ENCODE peak calls at places on chromosomes 12 and 14, in seven cellular contexts. Q is SK-N-SH, O is H1, M is K562, Z is GM12891, L is HepG2, Y is GM12878. H is an unnamed sample.
A peak's percentile ranks its signal among the peaks of the same experiment; 100 is the strongest.

GRCh38 chr14:87457727-87458126 is 535.3 kb downstream of the GALC start:
- DNase-seq in Z (no peak), O (no peak), Y (no peak), Q (no peak), M (no peak), L (no peak), H (no peak)

GRCh38 chr14:31060253-31060875 is 34.2 kb upstream of the STRN3 start:
- DNase-seq in Q (no peak), M (no peak), Z (no peak), L (no peak), O (no peak), Y (no peak), H (no peak)

GRCh38 chr12:33265037-33265436 is 174.6 kb downstream of the SYT10 start:
- DNase-seq in L (no peak), Z (no peak), Y (no peak), M (no peak), Q (no peak), O (peak; percentile 7), H (no peak)

GRCh38 chr12:79822475-79822874 is 112.4 kb downstream of the PPP1R12A start:
- DNase-seq in Q (no peak), M (no peak), O (no peak), Y (no peak), Z (no peak), L (no peak), H (no peak)

GRCh38 chr12:2039034-2039433 is 13.8 kb upstream of the CACNA1C start:
- DNase-seq in M (no peak), Z (no peak), Y (no peak), Q (no peak), O (no peak), L (no peak), H (no peak)

GRCh38 chr14:96086574-96087077 is 47.5 kb downstream of the C14orf132 start:
- DNase-seq in M (no peak), Y (no peak), Q (no peak), O (no peak), L (no peak), Z (no peak), H (no peak)

GRCh38 chr14:100213956-100214767 is 24.8 kb upstream of the YY1 start:
- DNase-seq in Z (peak; percentile 97), Q (peak; percentile 98), O (peak; percentile 71), M (peak; percentile 92), L (peak; percentile 85), Y (no peak), H (peak; percentile 96)

GRCh38 chr12:47110011-47110541 is 30.3 kb upstream of the AMIGO2 start:
- DNase-seq in Q (no peak), L (no peak), Z (no peak), O (no peak), M (no peak), Y (no peak), H (no peak)

GRCh38 chr12:31370645-31371620 is 45.0 kb upstream of the SINHCAF start:
- DNase-seq in O (peak; percentile 77), M (no peak), Z (no peak), Y (no peak), Q (no peak), L (peak; percentile 77), H (no peak)

GRCh38 chr14:72123755-72124154 is 191.5 kb downstream of the RGS6 start:
- DNase-seq in Z (no peak), M (no peak), L (no peak), Y (no peak), Q (no peak), O (no peak), H (no peak)

GRCh38 chr12:32536000-32536345 is 136.6 kb downstream of the FGD4 start:
- DNase-seq in M (no peak), Q (no peak), Z (no peak), Y (no peak), L (no peak), O (no peak), H (no peak)

GRCh38 chr12:107536613-107537012 is 149.0 kb upstream of the PWP1 start:
- DNase-seq in M (no peak), Y (no peak), Q (no peak), O (no peak), Z (no peak), L (no peak), H (no peak)

GRCh38 chr12:94990222-94990621 is 13.3 kb downstream of the NDUFA12 start:
- DNase-seq in Y (peak; percentile 41), Q (no peak), O (no peak), M (no peak), Z (no peak), L (no peak), H (no peak)

GRCh38 chr14:20934148-20934762 is 21.0 kb upstream of the RNASE2 start:
- DNase-seq in L (no peak), M (peak; percentile 72), O (peak; percentile 54), Z (peak; percentile 12), Y (no peak), Q (peak; percentile 27), H (peak; percentile 19)

GRCh38 chr12:91326043-91327027 is 143.7 kb upstream of the DCN start:
- DNase-seq in M (peak; percentile 37), L (peak; percentile 34), Z (peak; percentile 1), Y (no peak), Q (peak; percentile 26), O (no peak), H (peak; percentile 0)

GRCh38 chr12:115114140-115114539 is 430.2 kb upstream of the TBX3 start:
- DNase-seq in O (no peak), Q (no peak), Z (no peak), M (no peak), Y (no peak), L (no peak), H (no peak)

GRCh38 chr14:94582851-94583250 is 1.6 kb downstream of the SERPINA5 start:
- DNase-seq in O (no peak), L (peak; percentile 41), Z (no peak), M (no peak), Y (no peak), Q (no peak), H (no peak)

GRCh38 chr14:100020623-100021022 is 44.6 kb upstream of the EVL start:
- DNase-seq in Z (no peak), M (no peak), Q (no peak), Y (no peak), O (no peak), L (peak; percentile 78), H (no peak)

GRCh38 chr12:89211456-89211855 is 140.8 kb downstream of the DUSP6 start:
- DNase-seq in M (no peak), Z (no peak), L (no peak), O (no peak), Q (no peak), Y (no peak), H (no peak)

GRCh38 chr12:78970041-78970440 is 105.5 kb downstream of the SYT1 start:
- DNase-seq in Q (no peak), Y (no peak), O (no peak), Z (no peak), L (no peak), M (no peak), H (no peak)

GRCh38 chr14:88270781-88271180 is 52.3 kb downstream of the KCNK10 start:
- DNase-seq in Y (no peak), Z (no peak), M (no peak), O (peak; percentile 19), L (peak; percentile 9), Q (no peak), H (no peak)

GRCh38 chr14:92638904-92639303 is 109.5 kb downstream of the LGMN start:
- DNase-seq in Y (no peak), L (no peak), Q (no peak), M (no peak), O (no peak), Z (no peak), H (no peak)

DNA sequence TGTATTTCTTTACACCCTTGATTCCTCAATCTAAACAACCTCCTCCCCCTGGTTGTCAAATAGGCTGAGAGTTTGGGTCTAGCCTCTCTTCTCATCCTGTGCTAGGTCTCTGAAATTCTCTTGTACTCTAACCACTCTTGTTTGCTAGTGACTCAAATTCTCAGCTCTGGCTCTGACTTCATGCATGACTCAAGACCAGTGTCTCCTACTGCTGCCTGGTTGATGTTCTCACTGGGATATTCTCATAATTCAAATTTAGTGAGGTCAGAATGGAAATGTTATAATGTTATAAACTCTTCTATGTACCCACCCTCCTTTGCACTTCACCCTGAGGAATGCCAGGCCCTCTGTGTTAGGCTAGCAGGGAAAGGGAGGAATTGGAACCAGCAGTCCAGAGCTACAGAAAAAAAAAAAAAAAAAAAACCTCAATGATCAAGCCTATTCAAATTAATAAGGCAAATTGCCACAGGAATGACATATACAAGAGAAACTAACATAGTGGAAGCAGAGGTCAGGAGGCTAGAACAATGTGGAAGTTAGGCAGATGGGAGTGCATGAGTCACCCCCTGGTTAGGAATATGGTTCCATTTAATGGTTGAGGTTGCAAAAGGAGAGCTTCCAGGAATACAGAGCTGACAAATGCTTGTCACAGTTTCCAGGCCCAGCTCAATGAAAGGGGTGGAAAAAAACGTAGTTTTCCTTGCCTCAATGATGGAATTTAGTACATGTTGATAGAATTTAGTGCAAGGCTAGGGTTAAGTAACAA is 459.5 kb downstream of the RMST start:
- DNase-seq in O (no peak), Y (no peak), L (no peak), Q (no peak), M (no peak), Z (no peak), H (no peak)
- TF ChIP-seq POLR2AphosphoS5 in O (no peak), Y (no peak), L (no peak), Q (no peak), M (no peak), Z (no peak), H (no peak)

GRCh38 chr14:69037790-69038448 is 58.8 kb upstream of the ACTN1 start:
- DNase-seq in Z (no peak), O (no peak), Q (peak; percentile 80), M (no peak), L (no peak), Y (no peak), H (no peak)
- TF ChIP-seq TAF1 in Z (no peak), O (no peak), Q (no peak), M (no peak), L (no peak), Y (no peak), H (no peak)

DNA sequence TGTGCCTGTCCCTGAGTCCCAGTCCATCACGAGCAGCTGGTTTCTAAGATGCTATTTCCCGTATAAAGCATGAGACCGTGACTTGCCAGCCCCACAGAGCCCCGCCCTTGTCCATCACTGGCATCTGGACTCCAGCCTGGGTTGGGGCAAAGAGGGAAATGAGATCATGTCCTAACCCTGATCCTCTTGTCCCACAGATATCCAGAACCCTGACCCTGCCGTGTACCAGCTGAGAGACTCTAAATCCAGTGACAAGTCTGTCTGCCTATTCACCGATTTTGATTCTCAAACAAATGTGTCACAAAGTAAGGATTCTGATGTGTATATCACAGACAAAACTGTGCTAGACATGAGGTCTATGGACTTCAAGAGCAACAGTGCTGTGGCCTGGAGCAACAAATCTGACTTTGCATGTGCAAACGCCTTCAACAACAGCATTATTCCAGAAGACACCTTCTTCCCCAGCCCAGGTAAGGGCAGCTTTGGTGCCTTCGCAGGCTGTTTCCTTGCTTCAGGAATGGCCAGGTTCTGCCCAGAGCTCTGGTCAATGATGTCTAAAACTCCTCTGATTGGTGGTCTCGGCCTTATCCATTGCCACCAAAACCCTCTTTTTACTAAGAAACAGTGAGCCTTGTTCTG is 41.6 kb downstream of the DAD1 start:
- DNase-seq in L (no peak), Y (no peak), O (no peak), M (no peak), Z (no peak), Q (no peak), H (no peak)
- TF ChIP-seq POLR2AphosphoS5 in L (no peak), Y (no peak), O (no peak), M (no peak), Z (no peak), Q (no peak), H (peak; percentile 7)

DNA sequence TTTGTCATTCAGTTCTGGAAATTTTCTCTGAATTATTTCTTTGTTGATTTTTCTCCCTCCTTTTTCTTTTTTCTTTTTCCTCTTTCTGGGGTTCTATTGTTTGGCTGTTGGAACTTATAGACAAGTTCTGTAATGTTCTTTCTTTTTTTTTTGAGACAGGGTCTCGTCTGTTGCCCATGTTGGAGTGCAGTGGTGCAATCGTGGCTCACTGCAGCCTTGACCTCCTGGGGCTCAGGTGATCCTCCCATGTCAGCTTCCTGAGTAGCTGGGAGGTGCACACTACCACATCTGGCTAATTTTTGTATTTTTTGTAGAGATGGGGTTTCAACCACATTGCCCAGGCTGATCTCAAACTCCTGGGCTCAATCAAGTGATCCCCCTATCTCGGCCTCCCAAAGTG is 30.1 kb upstream of the TBC1D30 start:
- DNase-seq in O (no peak), Y (no peak), M (no peak), Z (no peak), L (no peak), Q (no peak), H (no peak)
- TF ChIP-seq TAF1 in O (no peak), Y (no peak), M (no peak), Z (no peak), L (no peak), Q (no peak), H (no peak)

H was measured in GM12892.